ENCODE peak calls at places on chromosomes 4 and X, in five cellular contexts. One of them, this sample, is unnamed.

GRCh38 chr4:23040539-23040938 is 347.8 kb downstream of the GBA3 start:
- DNase-seq in ascending aorta: no peak
- DNase-seq in SK-N-SH: no peak
- DNase-seq in mammary epithelial cell: no peak
- DNase-seq in MCF 10A: no peak
- DNase-seq in this sample: no peak

GRCh38 chr4:139115226-139115625 is 61.8 kb downstream of the ELF2 start:
- DNase-seq in ascending aorta: no peak
- DNase-seq in SK-N-SH: no peak
- DNase-seq in mammary epithelial cell: no peak
- DNase-seq in MCF 10A: no peak
- DNase-seq in this sample: no peak

GRCh38 chrX:47815901-47816845 is 20.5 kb upstream of the ZNF81 start:
- DNase-seq in ascending aorta: no peak
- DNase-seq in SK-N-SH: no peak
- DNase-seq in mammary epithelial cell: peak; percentile 40
- DNase-seq in MCF 10A: peak; percentile 11
- DNase-seq in this sample: no peak

GRCh38 chr4:79852305-79852730 is 220.7 kb downstream of the ANTXR2 start:
- DNase-seq in ascending aorta: no peak
- DNase-seq in SK-N-SH: no peak
- DNase-seq in mammary epithelial cell: no peak
- DNase-seq in MCF 10A: peak; percentile 50
- DNase-seq in this sample: no peak

GRCh38 chrX:150692837-150693781 is at the start of gene MTMR1:
- DNase-seq in ascending aorta: no peak
- DNase-seq in SK-N-SH: peak; percentile 84
- DNase-seq in mammary epithelial cell: no peak
- DNase-seq in MCF 10A: no peak
- DNase-seq in this sample: peak; percentile 62

GRCh38 chr4:54742636-54743399 is 85.1 kb downstream of the KIT start:
- DNase-seq in ascending aorta: no peak
- DNase-seq in SK-N-SH: no peak
- DNase-seq in mammary epithelial cell: no peak
- DNase-seq in MCF 10A: no peak
- DNase-seq in this sample: no peak

GRCh38 chr4:40837094-40837870 is 87.5 kb downstream of the NSUN7 start:
- DNase-seq in ascending aorta: peak; percentile 56
- DNase-seq in SK-N-SH: no peak
- DNase-seq in mammary epithelial cell: no peak
- DNase-seq in MCF 10A: no peak
- DNase-seq in this sample: no peak

GRCh38 chr4:48410812-48411211 is 69.5 kb downstream of the SLAIN2 start:
- DNase-seq in ascending aorta: no peak
- DNase-seq in SK-N-SH: no peak
- DNase-seq in mammary epithelial cell: no peak
- DNase-seq in MCF 10A: no peak
- DNase-seq in this sample: no peak

GRCh38 chr4:40185830-40186664 is 10.8 kb upstream of the RHOH start:
- DNase-seq in ascending aorta: no peak
- DNase-seq in SK-N-SH: no peak
- DNase-seq in mammary epithelial cell: no peak
- DNase-seq in MCF 10A: peak; percentile 20
- DNase-seq in this sample: no peak

GRCh38 chr4:153447175-153447887 is 18.8 kb upstream of the TMEM131L start:
- DNase-seq in ascending aorta: no peak
- DNase-seq in SK-N-SH: no peak
- DNase-seq in mammary epithelial cell: no peak
- DNase-seq in MCF 10A: no peak
- DNase-seq in this sample: no peak

GRCh38 chr4:120801171-120801758 is 121.3 kb downstream of the PRDM5 start:
- DNase-seq in ascending aorta: peak; percentile 67
- DNase-seq in SK-N-SH: peak; percentile 78
- DNase-seq in mammary epithelial cell: peak; percentile 9
- DNase-seq in MCF 10A: peak; percentile 36
- DNase-seq in this sample: no peak

GRCh38 chr4:128427832-128428366 is 140.3 kb upstream of the PGRMC2 start:
- DNase-seq in ascending aorta: no peak
- DNase-seq in SK-N-SH: peak; percentile 38
- DNase-seq in mammary epithelial cell: peak; percentile 81
- DNase-seq in MCF 10A: peak; percentile 88
- DNase-seq in this sample: no peak

GRCh38 chr4:39048291-39048690 is 13.7 kb upstream of the KLHL5 start:
- DNase-seq in ascending aorta: no peak
- DNase-seq in SK-N-SH: no peak
- DNase-seq in mammary epithelial cell: no peak
- DNase-seq in MCF 10A: no peak
- DNase-seq in this sample: no peak

GRCh38 chr4:174427562-174428140 is 94.6 kb downstream of the HPGD start:
- DNase-seq in ascending aorta: no peak
- DNase-seq in SK-N-SH: no peak
- DNase-seq in mammary epithelial cell: peak; percentile 45
- DNase-seq in MCF 10A: peak; percentile 81
- DNase-seq in this sample: no peak

GRCh38 chr4:55321707-55322264 is 24.3 kb upstream of the SRD5A3 start:
- DNase-seq in ascending aorta: peak; percentile 86
- DNase-seq in SK-N-SH: peak; percentile 44
- DNase-seq in mammary epithelial cell: peak; percentile 63
- DNase-seq in MCF 10A: peak; percentile 91
- DNase-seq in this sample: no peak

GRCh38 chr4:109873791-109874514 is 26.0 kb downstream of the LRIT3 start:
- DNase-seq in ascending aorta: no peak
- DNase-seq in SK-N-SH: no peak
- DNase-seq in mammary epithelial cell: peak; percentile 6
- DNase-seq in MCF 10A: peak; percentile 38
- DNase-seq in this sample: no peak

GRCh38 chr4:114911141-114911540 is 202.3 kb downstream of the NDST4 start:
- DNase-seq in ascending aorta: no peak
- DNase-seq in SK-N-SH: no peak
- DNase-seq in mammary epithelial cell: no peak
- DNase-seq in MCF 10A: no peak
- DNase-seq in this sample: no peak

GRCh38 chrX:1453951-1454785 is 1.5 kb upstream of the ASMTL start:
- DNase-seq in ascending aorta: peak; percentile 91
- DNase-seq in SK-N-SH: peak; percentile 85
- DNase-seq in mammary epithelial cell: peak; percentile 67
- DNase-seq in MCF 10A: peak; percentile 81
- DNase-seq in this sample: peak; percentile 92

GRCh38 chr4:184815046-184815877 is 10.5 kb downstream of the ACSL1 start:
- DNase-seq in ascending aorta: peak; percentile 80
- DNase-seq in SK-N-SH: peak; percentile 78
- DNase-seq in mammary epithelial cell: peak; percentile 96
- DNase-seq in MCF 10A: peak; percentile 96
- DNase-seq in this sample: peak; percentile 33

GRCh38 chr4:100736651-100737450 is 219.0 kb upstream of the EMCN start:
- DNase-seq in ascending aorta: no peak
- DNase-seq in SK-N-SH: no peak
- DNase-seq in mammary epithelial cell: peak; percentile 87
- DNase-seq in MCF 10A: peak; percentile 93
- DNase-seq in this sample: no peak

GRCh38 chr4:26372525-26373172 is 51.8 kb downstream of the RBPJ start:
- DNase-seq in ascending aorta: no peak
- DNase-seq in SK-N-SH: peak; percentile 51
- DNase-seq in mammary epithelial cell: peak; percentile 48
- DNase-seq in MCF 10A: peak; percentile 40
- DNase-seq in this sample: no peak

GRCh38 chrX:118530537-118530936 is 34.9 kb downstream of the DOCK11 start:
- DNase-seq in ascending aorta: no peak
- DNase-seq in SK-N-SH: no peak
- DNase-seq in mammary epithelial cell: no peak
- DNase-seq in MCF 10A: peak; percentile 17
- DNase-seq in this sample: no peak

GRCh38 chr4:140611854-140612253 is 43.1 kb upstream of the UCP1 start:
- DNase-seq in ascending aorta: no peak
- DNase-seq in SK-N-SH: no peak
- DNase-seq in mammary epithelial cell: peak; percentile 33
- DNase-seq in MCF 10A: no peak
- DNase-seq in this sample: no peak

GRCh38 chr4:185726931-185727330 is 85.1 kb downstream of the SORBS2 start:
- DNase-seq in ascending aorta: no peak
- DNase-seq in SK-N-SH: no peak
- DNase-seq in mammary epithelial cell: no peak
- DNase-seq in MCF 10A: no peak
- DNase-seq in this sample: no peak

GRCh38 chr4:3204021-3204431 is 44.9 kb upstream of the MSANTD1 start:
- DNase-seq in ascending aorta: peak; percentile 63
- DNase-seq in SK-N-SH: no peak
- DNase-seq in mammary epithelial cell: no peak
- DNase-seq in MCF 10A: no peak
- DNase-seq in this sample: no peak

GRCh38 chrX:9482408-9482807 is 17.6 kb downstream of the TBL1X start:
- DNase-seq in ascending aorta: no peak
- DNase-seq in SK-N-SH: no peak
- DNase-seq in mammary epithelial cell: no peak
- DNase-seq in MCF 10A: no peak
- DNase-seq in this sample: no peak

GRCh38 chr4:10184051-10184450 is 67.5 kb upstream of the WDR1 start:
- DNase-seq in ascending aorta: no peak
- DNase-seq in SK-N-SH: no peak
- DNase-seq in mammary epithelial cell: no peak
- DNase-seq in MCF 10A: no peak
- DNase-seq in this sample: no peak

GRCh38 chr4:133594246-133595207 is 445.4 kb downstream of the PCDH10 start:
- DNase-seq in ascending aorta: no peak
- DNase-seq in SK-N-SH: no peak
- DNase-seq in mammary epithelial cell: peak; percentile 26
- DNase-seq in MCF 10A: peak; percentile 44
- DNase-seq in this sample: no peak

GRCh38 chr4:144646523-144647094 is 653 bp downstream of the HHIP start:
- DNase-seq in ascending aorta: no peak
- DNase-seq in SK-N-SH: peak; percentile 62
- DNase-seq in mammary epithelial cell: peak; percentile 30
- DNase-seq in MCF 10A: peak; percentile 13
- DNase-seq in this sample: no peak

GRCh38 chr4:108072300-108072699 is 82.6 kb downstream of the HADH start:
- DNase-seq in ascending aorta: no peak
- DNase-seq in SK-N-SH: no peak
- DNase-seq in mammary epithelial cell: no peak
- DNase-seq in MCF 10A: no peak
- DNase-seq in this sample: no peak

GRCh38 chr4:152265149-152265621 is 270.7 kb downstream of the FBXW7 start:
- DNase-seq in ascending aorta: no peak
- DNase-seq in SK-N-SH: no peak
- DNase-seq in mammary epithelial cell: peak; percentile 90
- DNase-seq in MCF 10A: peak; percentile 87
- DNase-seq in this sample: no peak

GRCh38 chr4:82677327-82677726 is 115.5 kb upstream of the TMEM150C start:
- DNase-seq in ascending aorta: no peak
- DNase-seq in SK-N-SH: no peak
- DNase-seq in mammary epithelial cell: no peak
- DNase-seq in MCF 10A: no peak
- DNase-seq in this sample: no peak

GRCh38 chr4:184347251-184348239 is 126.8 kb downstream of the IRF2 start:
- DNase-seq in ascending aorta: peak; percentile 79
- DNase-seq in SK-N-SH: no peak
- DNase-seq in mammary epithelial cell: peak; percentile 74
- DNase-seq in MCF 10A: peak; percentile 81
- DNase-seq in this sample: no peak

GRCh38 chr4:71599588-71599987 is 184.3 kb downstream of the GC start:
- DNase-seq in ascending aorta: no peak
- DNase-seq in SK-N-SH: no peak
- DNase-seq in mammary epithelial cell: no peak
- DNase-seq in MCF 10A: no peak
- DNase-seq in this sample: no peak

DNA sequence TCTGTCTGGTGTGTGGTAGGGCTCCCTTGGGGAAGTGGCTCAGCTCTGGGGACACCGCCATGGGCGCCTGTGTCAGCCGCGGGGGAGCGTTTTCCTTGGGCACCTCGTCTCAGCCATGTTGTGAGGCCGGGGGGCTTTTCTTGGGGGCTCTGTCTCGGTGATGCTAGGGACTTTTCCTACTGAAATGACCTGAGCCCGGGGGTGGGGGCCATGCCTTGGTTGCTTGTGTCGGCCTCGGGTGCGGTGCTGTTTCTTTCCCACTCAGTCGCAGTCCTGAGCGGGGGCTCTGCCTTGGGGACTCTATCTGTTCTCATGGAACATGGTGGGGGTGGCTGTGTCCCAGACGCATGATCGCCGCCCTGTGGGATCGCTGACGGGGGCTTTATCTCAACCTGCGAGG is 356 bp downstream of the CT45A1 start:
- DNase-seq in ascending aorta: no peak
- DNase-seq in SK-N-SH: no peak
- DNase-seq in mammary epithelial cell: no peak
- DNase-seq in MCF 10A: no peak
- DNase-seq in this sample: no peak
- TF ChIP-seq CTCF in ascending aorta: no peak
- TF ChIP-seq CTCF in SK-N-SH: no peak
- TF ChIP-seq CTCF in mammary epithelial cell: no peak
- TF ChIP-seq CTCF in MCF 10A: no peak
- TF ChIP-seq CTCF in this sample: no peak

GRCh38 chrX:153728095-153728494 is 3.4 kb downstream of the ABCD1 start:
- DNase-seq in ascending aorta: no peak
- DNase-seq in SK-N-SH: no peak
- DNase-seq in mammary epithelial cell: no peak
- DNase-seq in MCF 10A: no peak
- DNase-seq in this sample: no peak
- TF ChIP-seq CTCF in ascending aorta: no peak
- TF ChIP-seq CTCF in SK-N-SH: no peak
- TF ChIP-seq CTCF in mammary epithelial cell: no peak
- TF ChIP-seq CTCF in MCF 10A: no peak
- TF ChIP-seq CTCF in this sample: no peak

GRCh38 chr4:6943012-6943869 is 33.6 kb downstream of the TBC1D14 start:
- DNase-seq in ascending aorta: no peak
- DNase-seq in SK-N-SH: no peak
- DNase-seq in mammary epithelial cell: no peak
- DNase-seq in MCF 10A: no peak
- DNase-seq in this sample: no peak
- TF ChIP-seq CTCF in ascending aorta: no peak
- TF ChIP-seq CTCF in SK-N-SH: no peak
- TF ChIP-seq CTCF in mammary epithelial cell: no peak
- TF ChIP-seq CTCF in MCF 10A: no peak
- TF ChIP-seq CTCF in this sample: no peak

DNA sequence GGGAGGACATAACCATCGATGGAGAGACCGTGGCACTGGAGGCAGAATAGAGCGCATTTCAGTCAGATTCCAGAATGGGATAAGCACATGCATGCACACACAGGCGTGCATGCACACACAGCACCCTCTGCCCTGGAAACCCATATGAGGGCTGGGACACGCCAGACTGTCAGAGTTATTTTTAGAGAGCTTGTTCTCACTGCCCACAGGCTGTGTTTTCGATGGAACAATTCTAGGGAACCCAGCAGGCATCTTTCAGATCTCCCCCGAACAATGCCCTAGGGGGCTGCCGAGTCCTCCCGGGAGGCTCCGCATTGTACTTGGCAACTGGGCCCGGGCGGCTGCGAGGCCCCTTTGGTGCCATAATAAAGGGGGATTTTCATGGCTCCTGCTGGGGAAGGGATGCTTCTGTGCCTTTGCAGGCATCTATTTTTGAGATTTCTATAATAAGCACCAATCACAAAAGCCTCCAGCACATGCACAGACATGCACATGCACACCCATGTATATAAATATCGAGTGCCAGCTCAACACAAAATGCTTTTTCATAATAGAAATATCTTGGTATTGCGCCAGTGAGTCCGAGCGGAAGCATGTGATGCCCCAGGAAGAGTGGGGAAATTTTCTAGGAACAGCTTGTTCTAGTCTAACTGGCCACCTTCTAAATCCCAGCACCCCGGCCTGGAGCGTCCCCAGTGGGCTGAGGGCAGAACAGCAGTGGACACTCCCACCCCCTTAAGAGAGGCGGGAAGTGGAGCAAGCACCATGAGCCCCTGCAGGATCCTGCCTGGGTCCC is 88.6 kb downstream of the PHKA2 start:
- DNase-seq in ascending aorta: peak; percentile 89
- DNase-seq in SK-N-SH: peak; percentile 49
- DNase-seq in mammary epithelial cell: peak; percentile 86
- DNase-seq in MCF 10A: peak; percentile 87
- DNase-seq in this sample: no peak
- TF ChIP-seq CTCF in ascending aorta: peak; percentile 78
- TF ChIP-seq CTCF in SK-N-SH: no peak
- TF ChIP-seq CTCF in mammary epithelial cell: peak; percentile 66
- TF ChIP-seq CTCF in MCF 10A: peak; percentile 37
- TF ChIP-seq CTCF in this sample: no peak